ENCODE peak calls at places on chromosomes 2 and 18, in six cellular contexts. One of them, this sample, is unnamed.

GRCh38 chr2:209383212-209383611 is 40.6 kb upstream of the MAP2 start:
- DNase-seq in cardiac muscle cell: no peak
- DNase-seq in CD8-positive, alpha-beta T cell: no peak
- DNase-seq in GM12878: no peak
- DNase-seq in Calu3: peak
- DNase-seq in CD4-positive, alpha-beta T cell: no peak
- DNase-seq in this sample: no peak

GRCh38 chr18:58525517-58525916 is 103.4 kb downstream of the ALPK2 start:
- DNase-seq in cardiac muscle cell: no peak
- DNase-seq in CD8-positive, alpha-beta T cell: no peak
- DNase-seq in GM12878: peak
- DNase-seq in Calu3: no peak
- DNase-seq in CD4-positive, alpha-beta T cell: no peak
- DNase-seq in this sample: peak

GRCh38 chr18:76524900-76525698 is 30.1 kb upstream of the ZNF516 start:
- DNase-seq in cardiac muscle cell: peak
- DNase-seq in CD8-positive, alpha-beta T cell: no peak
- DNase-seq in GM12878: no peak
- DNase-seq in Calu3: peak
- DNase-seq in CD4-positive, alpha-beta T cell: no peak
- DNase-seq in this sample: no peak

GRCh38 chr18:3790702-3791101 is 340.7 kb downstream of the TGIF1 start:
- DNase-seq in cardiac muscle cell: peak
- DNase-seq in CD8-positive, alpha-beta T cell: no peak
- DNase-seq in GM12878: peak
- DNase-seq in Calu3: no peak
- DNase-seq in CD4-positive, alpha-beta T cell: no peak
- DNase-seq in this sample: peak

GRCh38 chr2:105291981-105292380 is 37.6 kb downstream of the TGFBRAP1 start:
- DNase-seq in cardiac muscle cell: no peak
- DNase-seq in CD8-positive, alpha-beta T cell: no peak
- DNase-seq in GM12878: no peak
- DNase-seq in Calu3: no peak
- DNase-seq in CD4-positive, alpha-beta T cell: no peak
- DNase-seq in this sample: no peak

GRCh38 chr2:114442545-114442944 is at the start of gene DPP10:
- DNase-seq in cardiac muscle cell: peak
- DNase-seq in CD8-positive, alpha-beta T cell: no peak
- DNase-seq in GM12878: no peak
- DNase-seq in Calu3: peak
- DNase-seq in CD4-positive, alpha-beta T cell: no peak
- DNase-seq in this sample: no peak

GRCh38 chr2:226611944-226612318 is 187.7 kb downstream of the IRS1 start:
- DNase-seq in cardiac muscle cell: no peak
- DNase-seq in CD8-positive, alpha-beta T cell: no peak
- DNase-seq in GM12878: no peak
- DNase-seq in Calu3: no peak
- DNase-seq in CD4-positive, alpha-beta T cell: no peak
- DNase-seq in this sample: no peak

GRCh38 chr18:13372405-13372995 is 153.9 kb downstream of the LDLRAD4 start:
- DNase-seq in cardiac muscle cell: no peak
- DNase-seq in CD8-positive, alpha-beta T cell: no peak
- DNase-seq in GM12878: no peak
- DNase-seq in Calu3: no peak
- DNase-seq in CD4-positive, alpha-beta T cell: no peak
- DNase-seq in this sample: no peak

GRCh38 chr2:117481608-117482007 is 332.9 kb upstream of the DDX18 start:
- DNase-seq in cardiac muscle cell: no peak
- DNase-seq in CD8-positive, alpha-beta T cell: no peak
- DNase-seq in GM12878: no peak
- DNase-seq in Calu3: no peak
- DNase-seq in CD4-positive, alpha-beta T cell: no peak
- DNase-seq in this sample: no peak

GRCh38 chr18:62372156-62372555 is 47.0 kb downstream of the TNFRSF11A start:
- DNase-seq in cardiac muscle cell: no peak
- DNase-seq in CD8-positive, alpha-beta T cell: no peak
- DNase-seq in GM12878: peak
- DNase-seq in Calu3: no peak
- DNase-seq in CD4-positive, alpha-beta T cell: no peak
- DNase-seq in this sample: no peak

GRCh38 chr2:60439219-60439974 is 114.1 kb downstream of the BCL11A start:
- DNase-seq in cardiac muscle cell: peak
- DNase-seq in CD8-positive, alpha-beta T cell: no peak
- DNase-seq in GM12878: peak
- DNase-seq in Calu3: peak
- DNase-seq in CD4-positive, alpha-beta T cell: no peak
- DNase-seq in this sample: peak

GRCh38 chr2:66462196-66462825 is 27.4 kb downstream of the MEIS1 start:
- DNase-seq in cardiac muscle cell: no peak
- DNase-seq in CD8-positive, alpha-beta T cell: no peak
- DNase-seq in GM12878: no peak
- DNase-seq in Calu3: no peak
- DNase-seq in CD4-positive, alpha-beta T cell: no peak
- DNase-seq in this sample: no peak

GRCh38 chr2:8502316-8502715 is 179.5 kb upstream of the ID2 start:
- DNase-seq in cardiac muscle cell: no peak
- DNase-seq in CD8-positive, alpha-beta T cell: no peak
- DNase-seq in GM12878: no peak
- DNase-seq in Calu3: no peak
- DNase-seq in CD4-positive, alpha-beta T cell: no peak
- DNase-seq in this sample: no peak

GRCh38 chr2:186889291-186889886 is 40.4 kb upstream of the ZSWIM2 start:
- DNase-seq in cardiac muscle cell: no peak
- DNase-seq in CD8-positive, alpha-beta T cell: no peak
- DNase-seq in GM12878: no peak
- DNase-seq in Calu3: no peak
- DNase-seq in CD4-positive, alpha-beta T cell: no peak
- DNase-seq in this sample: no peak

GRCh38 chr2:226622484-226622883 is 177.1 kb downstream of the IRS1 start:
- DNase-seq in cardiac muscle cell: no peak
- DNase-seq in CD8-positive, alpha-beta T cell: no peak
- DNase-seq in GM12878: no peak
- DNase-seq in Calu3: no peak
- DNase-seq in CD4-positive, alpha-beta T cell: no peak
- DNase-seq in this sample: no peak

GRCh38 chr2:64704996-64705395 is 51.3 kb upstream of the SERTAD2 start:
- DNase-seq in cardiac muscle cell: no peak
- DNase-seq in CD8-positive, alpha-beta T cell: no peak
- DNase-seq in GM12878: no peak
- DNase-seq in Calu3: no peak
- DNase-seq in CD4-positive, alpha-beta T cell: no peak
- DNase-seq in this sample: no peak

GRCh38 chr2:119248751-119249150 is 25.1 kb downstream of the STEAP3 start:
- DNase-seq in cardiac muscle cell: no peak
- DNase-seq in CD8-positive, alpha-beta T cell: no peak
- DNase-seq in GM12878: no peak
- DNase-seq in Calu3: no peak
- DNase-seq in CD4-positive, alpha-beta T cell: no peak
- DNase-seq in this sample: no peak

GRCh38 chr2:102843759-102844443 is 82.1 kb downstream of the TMEM182 start:
- DNase-seq in cardiac muscle cell: no peak
- DNase-seq in CD8-positive, alpha-beta T cell: no peak
- DNase-seq in GM12878: no peak
- DNase-seq in Calu3: no peak
- DNase-seq in CD4-positive, alpha-beta T cell: no peak
- DNase-seq in this sample: no peak

DNA sequence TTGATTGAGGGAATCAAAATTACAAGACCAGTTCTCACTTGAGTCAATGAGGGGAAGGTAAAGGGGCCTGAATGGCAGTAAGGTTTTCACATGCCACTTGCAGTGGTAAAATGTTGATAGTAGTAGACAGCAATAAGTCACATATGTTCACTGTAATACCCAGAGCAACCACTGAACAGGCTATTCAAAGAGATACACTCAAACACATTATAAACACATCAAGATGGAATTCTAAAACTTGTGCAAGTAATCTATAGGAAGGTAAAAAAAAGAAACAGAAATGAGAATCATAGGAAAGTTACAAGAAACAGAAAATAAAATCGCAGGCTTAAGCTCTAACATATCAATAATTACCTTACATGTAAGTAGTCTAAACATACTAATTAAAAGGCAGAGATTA is 86.6 kb upstream of the AFF3 start:
- DNase-seq in cardiac muscle cell: no peak
- DNase-seq in CD8-positive, alpha-beta T cell: no peak
- DNase-seq in GM12878: no peak
- DNase-seq in Calu3: no peak
- DNase-seq in CD4-positive, alpha-beta T cell: no peak
- DNase-seq in this sample: no peak
- TF ChIP-seq CTCF in cardiac muscle cell: no peak
- TF ChIP-seq CTCF in CD8-positive, alpha-beta T cell: no peak
- TF ChIP-seq CTCF in GM12878: no peak
- TF ChIP-seq CTCF in Calu3: no peak
- TF ChIP-seq CTCF in CD4-positive, alpha-beta T cell: no peak
- TF ChIP-seq CTCF in this sample: no peak

GRCh38 chr2:120307482-120307881 is 38.5 kb upstream of the INHBB start:
- DNase-seq in cardiac muscle cell: no peak
- DNase-seq in CD8-positive, alpha-beta T cell: no peak
- DNase-seq in GM12878: no peak
- DNase-seq in Calu3: no peak
- DNase-seq in CD4-positive, alpha-beta T cell: no peak
- DNase-seq in this sample: no peak

GRCh38 chr2:120306091-120306490 is 39.8 kb upstream of the INHBB start:
- DNase-seq in cardiac muscle cell: no peak
- DNase-seq in CD8-positive, alpha-beta T cell: no peak
- DNase-seq in GM12878: no peak
- DNase-seq in Calu3: no peak
- DNase-seq in CD4-positive, alpha-beta T cell: no peak
- DNase-seq in this sample: no peak

GRCh38 chr2:120308038-120308910 is 37.7 kb upstream of the INHBB start:
- DNase-seq in cardiac muscle cell: no peak
- DNase-seq in CD8-positive, alpha-beta T cell: no peak
- DNase-seq in GM12878: peak
- DNase-seq in Calu3: no peak
- DNase-seq in CD4-positive, alpha-beta T cell: no peak
- DNase-seq in this sample: peak

GRCh38 chr2:120303177-120303576 is 42.8 kb upstream of the INHBB start:
- DNase-seq in cardiac muscle cell: no peak
- DNase-seq in CD8-positive, alpha-beta T cell: no peak
- DNase-seq in GM12878: no peak
- DNase-seq in Calu3: no peak
- DNase-seq in CD4-positive, alpha-beta T cell: no peak
- DNase-seq in this sample: no peak

DNA sequence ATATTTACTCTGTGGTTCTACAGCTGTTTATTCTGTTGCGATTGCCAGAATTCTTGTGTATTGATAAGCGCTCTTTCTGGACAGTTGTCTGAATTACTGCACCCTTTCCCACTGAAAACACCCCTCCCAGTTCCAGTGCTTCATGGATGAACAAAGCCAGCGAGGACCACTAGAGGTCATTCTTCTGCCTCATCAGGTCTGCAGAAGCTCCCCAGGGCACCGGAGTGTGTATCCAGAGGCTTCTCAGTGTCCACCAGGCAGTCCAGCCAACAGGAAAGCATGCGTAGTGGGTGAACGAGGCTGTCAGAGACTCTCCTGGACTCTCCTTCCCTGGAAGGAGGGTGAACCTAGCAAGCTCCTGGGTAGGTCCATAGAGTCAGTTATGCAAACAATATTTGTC is 40.6 kb upstream of the INHBB start:
- DNase-seq in cardiac muscle cell: peak
- DNase-seq in CD8-positive, alpha-beta T cell: no peak
- DNase-seq in GM12878: no peak
- DNase-seq in Calu3: no peak
- DNase-seq in CD4-positive, alpha-beta T cell: no peak
- DNase-seq in this sample: no peak
- TF ChIP-seq CTCF in cardiac muscle cell: peak
- TF ChIP-seq CTCF in CD8-positive, alpha-beta T cell: no peak
- TF ChIP-seq CTCF in GM12878: peak
- TF ChIP-seq CTCF in Calu3: no peak
- TF ChIP-seq CTCF in CD4-positive, alpha-beta T cell: no peak
- TF ChIP-seq CTCF in this sample: peak

GRCh38 chr2:20661028-20661980 is 5.6 kb upstream of the GDF7 start:
- DNase-seq in cardiac muscle cell: peak
- DNase-seq in CD8-positive, alpha-beta T cell: peak
- DNase-seq in GM12878: peak
- DNase-seq in Calu3: peak
- DNase-seq in CD4-positive, alpha-beta T cell: peak
- DNase-seq in this sample: no peak

GRCh38 chr2:20660506-20660905 is 6.4 kb upstream of the GDF7 start:
- DNase-seq in cardiac muscle cell: no peak
- DNase-seq in CD8-positive, alpha-beta T cell: no peak
- DNase-seq in GM12878: no peak
- DNase-seq in Calu3: no peak
- DNase-seq in CD4-positive, alpha-beta T cell: no peak
- DNase-seq in this sample: no peak

GRCh38 chr2:20664071-20664390 is 2.9 kb upstream of the GDF7 start:
- DNase-seq in cardiac muscle cell: no peak
- DNase-seq in CD8-positive, alpha-beta T cell: no peak
- DNase-seq in GM12878: no peak
- DNase-seq in Calu3: no peak
- DNase-seq in CD4-positive, alpha-beta T cell: no peak
- DNase-seq in this sample: no peak

GRCh38 chr2:20663196-20664070 is 3.5 kb upstream of the GDF7 start:
- DNase-seq in cardiac muscle cell: no peak
- DNase-seq in CD8-positive, alpha-beta T cell: no peak
- DNase-seq in GM12878: no peak
- DNase-seq in Calu3: no peak
- DNase-seq in CD4-positive, alpha-beta T cell: no peak
- DNase-seq in this sample: no peak

GRCh38 chr2:20661981-20662937 is 4.7 kb upstream of the GDF7 start:
- DNase-seq in cardiac muscle cell: no peak
- DNase-seq in CD8-positive, alpha-beta T cell: no peak
- DNase-seq in GM12878: no peak
- DNase-seq in Calu3: no peak
- DNase-seq in CD4-positive, alpha-beta T cell: no peak
- DNase-seq in this sample: no peak
- TF ChIP-seq CTCF in cardiac muscle cell: no peak
- TF ChIP-seq CTCF in CD8-positive, alpha-beta T cell: no peak
- TF ChIP-seq CTCF in GM12878: no peak
- TF ChIP-seq CTCF in Calu3: no peak
- TF ChIP-seq CTCF in CD4-positive, alpha-beta T cell: no peak
- TF ChIP-seq CTCF in this sample: no peak

DNA sequence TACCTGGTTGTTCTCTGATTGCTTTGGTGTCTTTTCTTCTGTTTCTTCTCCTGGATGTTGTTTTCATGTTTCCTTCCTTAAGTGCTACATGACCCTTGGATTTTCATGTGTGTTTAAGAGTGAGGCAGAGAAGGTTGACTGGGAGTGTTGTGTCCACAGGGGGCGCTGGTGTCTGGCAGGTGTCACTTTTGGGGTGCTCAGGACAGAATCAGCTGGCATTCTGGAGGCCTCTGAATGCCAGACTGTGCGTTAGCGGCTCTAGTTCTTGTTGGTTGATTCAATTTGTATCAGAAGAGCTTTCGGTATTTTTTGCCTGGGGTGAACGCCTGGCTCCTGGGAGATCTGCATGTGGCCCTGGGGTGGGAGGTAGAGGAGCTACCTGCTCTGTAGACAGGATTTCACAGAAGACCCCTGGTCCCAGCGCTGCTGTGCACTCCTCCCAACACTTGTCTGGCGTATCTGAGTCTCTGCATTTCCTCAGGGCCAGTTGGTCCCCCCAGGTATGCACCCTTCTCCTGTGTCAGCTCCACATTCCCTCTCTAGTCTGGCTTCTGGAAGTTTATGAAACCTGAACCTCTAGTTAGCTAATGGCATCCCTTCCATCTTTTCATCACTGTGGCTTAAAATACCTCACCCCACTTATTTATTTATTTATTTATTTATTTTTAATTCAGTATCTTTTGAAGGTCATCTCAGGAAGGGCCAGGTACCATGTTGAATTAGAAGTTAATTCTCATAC is 1.1 kb downstream of the GREB1 start:
- DNase-seq in cardiac muscle cell: peak
- DNase-seq in CD8-positive, alpha-beta T cell: no peak
- DNase-seq in GM12878: no peak
- DNase-seq in Calu3: no peak
- DNase-seq in CD4-positive, alpha-beta T cell: no peak
- DNase-seq in this sample: no peak
- TF ChIP-seq CTCF in cardiac muscle cell: peak
- TF ChIP-seq CTCF in CD8-positive, alpha-beta T cell: no peak
- TF ChIP-seq CTCF in GM12878: peak
- TF ChIP-seq CTCF in Calu3: no peak
- TF ChIP-seq CTCF in CD4-positive, alpha-beta T cell: no peak
- TF ChIP-seq CTCF in this sample: peak

This sample was measured in GM06990.